ENCODE peak calls at places on chromosomes 5 and 9, in nine cellular contexts. Z is progenitor cell of endocrine pancreas; R is NCI-H2081; U is GM10248; E is germinal center; T is GM12891; J is T-helper 2 cell treated with Interferon-gamma antibody and Interleukin-4, amounts not matched to agents 5 μg/mL and 100 μg/mL, for 36 hours; V is HTR-8/SVneo; C is activated T-cell treated with anti-CD3 and anti-CD28 coated beads for 1 hour. W is an unnamed sample.

GRCh38 chr9:127133739-127134167 is 11.3 kb upstream of the ANGPTL2 start:
- DNase-seq in Z (no peak), R (no peak), U (no peak), E (no peak), T (no peak), J (no peak), V (no peak), C (no peak), W (peak; percentile 82)

GRCh38 chr5:71932131-71932635 is 175.1 kb upstream of the MAP1B start:
- DNase-seq in Z (no peak), R (no peak), U (no peak), E (no peak), T (no peak), J (no peak), V (no peak), C (no peak), W (peak; percentile 92)

GRCh38 chr9:130421802-130422276 is 22.9 kb upstream of the ASS1 start:
- DNase-seq in Z (no peak), R (peak; percentile 75), U (no peak), E (no peak), T (no peak), J (no peak), V (peak; percentile 47), C (no peak), W (peak; percentile 99)

GRCh38 chr9:91305596-91305995 is 56.1 kb downstream of the AUH start:
- DNase-seq in Z (no peak), R (no peak), U (no peak), E (no peak), T (no peak), J (no peak), V (no peak), C (no peak), W (no peak)

GRCh38 chr5:139638736-139639618 is 9.2 kb upstream of the CXXC5 start:
- DNase-seq in Z (no peak), R (no peak), U (peak; percentile 37), E (no peak), T (no peak), J (no peak), V (no peak), C (no peak), W (peak; percentile 74)

GRCh38 chr9:27856748-27857147 is 283.5 kb upstream of the C9orf72 start:
- DNase-seq in Z (no peak), R (no peak), U (no peak), E (no peak), T (no peak), J (no peak), V (no peak), C (no peak), W (no peak)

GRCh38 chr9:120883608-120883996 is 6.6 kb upstream of the PHF19 start:
- DNase-seq in Z (no peak), R (no peak), U (no peak), E (no peak), T (no peak), J (no peak), V (no peak), C (no peak), W (no peak)

GRCh38 chr5:141623621-141624020 is 4.8 kb upstream of the DIAPH1 start:
- DNase-seq in Z (no peak), R (no peak), U (no peak), E (no peak), T (no peak), J (no peak), V (no peak), C (no peak), W (no peak)

GRCh38 chr5:17223375-17224185 is 6.1 kb downstream of the BASP1 start:
- DNase-seq in Z (no peak), R (no peak), U (peak; percentile 25), E (peak; percentile 19), T (no peak), J (no peak), V (no peak), C (no peak), W (no peak)

GRCh38 chr9:90287567-90288274 is 354.9 kb downstream of the DIRAS2 start:
- DNase-seq in Z (no peak), R (no peak), U (peak; percentile 71), E (no peak), T (peak; percentile 13), J (no peak), V (no peak), C (no peak), W (no peak)

GRCh38 chr9:95206143-95206542 is 111.4 kb downstream of the FANCC start:
- DNase-seq in Z (no peak), R (no peak), U (no peak), E (no peak), T (no peak), J (no peak), V (no peak), C (no peak), W (no peak)

GRCh38 chr5:3980146-3980545 is 384.5 kb downstream of the IRX1 start:
- DNase-seq in Z (no peak), R (no peak), U (no peak), E (no peak), T (no peak), J (no peak), V (no peak), C (no peak), W (no peak)

GRCh38 chr5:179403426-179404147 is 58.3 kb upstream of the ADAMTS2 start:
- DNase-seq in Z (no peak), R (no peak), U (no peak), E (no peak), T (no peak), J (no peak), V (no peak), C (no peak), W (no peak)

GRCh38 chr5:124860271-124860670 is 113.8 kb upstream of the ZNF608 start:
- DNase-seq in Z (no peak), R (no peak), U (no peak), E (no peak), T (no peak), J (no peak), V (no peak), C (no peak), W (peak; percentile 71)

GRCh38 chr9:16445141-16445920 is 425.1 kb downstream of the BNC2 start:
- DNase-seq in Z (no peak), R (no peak), U (no peak), E (no peak), T (no peak), J (no peak), V (no peak), C (no peak), W (peak; percentile 61)

GRCh38 chr9:133669402-133669801 is 33.2 kb downstream of the DBH start:
- DNase-seq in Z (no peak), R (no peak), U (no peak), E (no peak), T (no peak), J (no peak), V (no peak), C (no peak), W (no peak)

GRCh38 chr5:150317048-150318003 is 14.6 kb upstream of the ARSI start:
- DNase-seq in Z (no peak), R (no peak), U (no peak), E (no peak), T (no peak), J (no peak), V (peak; percentile 95), C (no peak), W (no peak)

GRCh38 chr5:136212252-136212721 is 19.3 kb upstream of the SMIM32 start:
- DNase-seq in Z (peak; percentile 23), R (peak; percentile 29), U (peak; percentile 82), E (peak; percentile 69), T (peak; percentile 70), J (peak; percentile 15), V (peak; percentile 63), C (peak; percentile 18), W (peak; percentile 65)

GRCh38 chr5:137605377-137605776 is 106.3 kb upstream of the SPOCK1 start:
- DNase-seq in Z (no peak), R (peak; percentile 24), U (no peak), E (no peak), T (no peak), J (no peak), V (peak; percentile 45), C (no peak), W (peak; percentile 82)

W was measured in NCI-H69.